ENCODE peak calls at places on chromosomes 3 and 15, in five cellular contexts. T, E, G, Y and C are unnamed samples.

GRCh38 chr3:70832035-70832795 is 519.8 kb upstream of the MDFIC2 start:
- DNase-seq in T (no peak), E (no peak), G (no peak), Y (no peak), C (peak; percentile 79)

GRCh38 chr3:167952969-167953368 is 142.8 kb downstream of the GOLIM4 start:
- DNase-seq in T (no peak), E (no peak), G (no peak), Y (no peak), C (no peak)

GRCh38 chr3:52046186-52046913 is 10.0 kb downstream of the DUSP7 start:
- DNase-seq in T (no peak), E (peak; percentile 66), G (peak; percentile 80), Y (no peak), C (peak; percentile 92)

GRCh38 chr3:27723803-27724458 is 1.8 kb upstream of the EOMES start:
- DNase-seq in T (no peak), E (no peak), G (no peak), Y (no peak), C (no peak)

GRCh38 chr3:49554639-49555265 is 475 bp downstream of the BSN start:
- DNase-seq in T (peak; percentile 66), E (peak; percentile 29), G (no peak), Y (peak; percentile 42), C (peak; percentile 29)

GRCh38 chr3:81492048-81492447 is 269.4 kb downstream of the GBE1 start:
- DNase-seq in T (no peak), E (no peak), G (no peak), Y (no peak), C (no peak)

GRCh38 chr3:108899530-108899929 is 54.1 kb downstream of the GUCA1C start:
- DNase-seq in T (no peak), E (no peak), G (no peak), Y (no peak), C (no peak)

GRCh38 chr3:111070772-111071256 is 802 bp upstream of the NECTIN3 start:
- DNase-seq in T (peak; percentile 43), E (no peak), G (no peak), Y (no peak), C (no peak)

GRCh38 chr3:154844863-154845262 is 235.3 kb upstream of the MME start:
- DNase-seq in T (no peak), E (no peak), G (no peak), Y (no peak), C (no peak)

GRCh38 chr3:169280010-169280585 is 383.4 kb downstream of the MECOM start:
- DNase-seq in T (no peak), E (no peak), G (no peak), Y (no peak), C (no peak)

GRCh38 chr15:39959411-39959810 is 25.5 kb downstream of the EIF2AK4 start:
- DNase-seq in T (no peak), E (no peak), G (no peak), Y (no peak), C (no peak)

GRCh38 chr3:189355481-189356201 is 183.9 kb downstream of the TPRG1 start:
- DNase-seq in T (peak; percentile 49), E (no peak), G (peak; percentile 89), Y (peak; percentile 40), C (peak; percentile 32)